ENCODE peak calls at places on chromosomes 6 and 20, in seven cellular contexts. C is endothelial cell, Q is amniotic epithelial cell, F is substantia nigra, H is neural crest cell, N is T-helper 1 cell, X is renal cortical epithelial cell. P is an unnamed sample.

GRCh38 chr6:154995241-154996162 is at the start of gene TIAM2:
- DNase-seq in X (no peak), F (no peak), H (peak), Q (no peak), N (peak), C (peak), P (no peak)

GRCh38 chr6:169955796-169956493 is 204.5 kb downstream of the ERMARD start:
- DNase-seq in C (no peak), F (no peak), H (no peak), Q (no peak), X (no peak), N (no peak), P (no peak)

GRCh38 chr6:140071115-140071514 is 696.7 kb upstream of the CITED2 start:
- DNase-seq in Q (peak), H (no peak), F (no peak), X (peak), N (no peak), C (no peak), P (no peak)

GRCh38 chr20:44911264-44911921 is 1.5 kb downstream of the PABPC1L start:
- DNase-seq in X (peak), C (peak), N (peak), Q (peak), F (no peak), H (peak), P (peak)

GRCh38 chr6:151958332-151958731 is 150.8 kb downstream of the ESR1 start:
- DNase-seq in H (no peak), C (no peak), X (peak), F (no peak), Q (peak), N (no peak), P (no peak)

GRCh38 chr20:29743101-29743931 is 1514.1 kb upstream of the DEFB115 start:
- DNase-seq in X (no peak), F (no peak), Q (no peak), N (no peak), C (no peak), H (no peak), P (no peak)

GRCh38 chr6:151647871-151648639 is 154.2 kb downstream of the CCDC170 start:
- DNase-seq in H (peak), X (no peak), N (no peak), F (no peak), C (peak), Q (no peak), P (no peak)

GRCh38 chr20:38138086-38138777 is 26.8 kb downstream of the TGM2 start:
- DNase-seq in X (no peak), H (no peak), Q (no peak), F (no peak), C (no peak), N (no peak), P (peak)

GRCh38 chr20:54263266-54263665 is 55.4 kb downstream of the PFDN4 start:
- DNase-seq in N (no peak), H (no peak), Q (no peak), X (no peak), F (no peak), C (no peak), P (no peak)

GRCh38 chr6:42099340-42100028 is 42.9 kb downstream of the C6orf132 start:
- DNase-seq in C (no peak), Q (peak), F (no peak), H (no peak), N (peak), X (peak), P (no peak)

GRCh38 chr6:139841794-139842215 is 467.4 kb upstream of the CITED2 start:
- DNase-seq in N (no peak), X (peak), H (no peak), F (no peak), Q (no peak), C (no peak), P (no peak)

GRCh38 chr20:55514498-55514897 is 490.8 kb downstream of the CBLN4 start:
- DNase-seq in X (peak), N (no peak), Q (no peak), F (no peak), C (no peak), H (no peak), P (no peak)

GRCh38 chr6:41097467-41098090 is 24.8 kb downstream of the NFYA start:
- DNase-seq in C (no peak), F (no peak), Q (peak), H (no peak), X (no peak), N (no peak), P (no peak)

GRCh38 chr6:16473184-16473907 is 235.0 kb downstream of the GMPR start:
- DNase-seq in X (no peak), H (no peak), Q (no peak), F (no peak), N (peak), C (no peak), P (no peak)

GRCh38 chr20:4855097-4855496 is 133.4 kb downstream of the PRND start:
- DNase-seq in C (no peak), X (no peak), N (no peak), Q (no peak), F (no peak), H (no peak), P (no peak)

GRCh38 chr20:11712611-11713160 is 205.0 kb upstream of the BTBD3 start:
- DNase-seq in X (no peak), F (no peak), H (no peak), Q (no peak), N (no peak), C (no peak), P (no peak)

GRCh38 chr20:14921546-14921945 is 584.1 kb upstream of the FLRT3 start:
- DNase-seq in X (peak), C (no peak), F (no peak), N (no peak), Q (no peak), H (no peak), P (no peak)

GRCh38 chr6:100808638-100809275 is 72.4 kb downstream of the ASCC3 start:
- DNase-seq in H (no peak), N (no peak), C (no peak), X (peak), Q (peak), F (no peak), P (no peak)

GRCh38 chr6:219641-220198 is 72.6 kb upstream of the DUSP22 start:
- DNase-seq in C (no peak), F (no peak), N (no peak), X (peak), H (peak), Q (no peak), P (no peak)

GRCh38 chr6:2817778-2818443 is 23.8 kb downstream of the SERPINB1 start:
- DNase-seq in N (no peak), F (no peak), H (no peak), Q (peak), C (no peak), X (peak), P (no peak)

GRCh38 chr6:166774292-166774691 is 147.2 kb upstream of the RPS6KA2 start:
- DNase-seq in X (no peak), N (no peak), H (no peak), F (no peak), Q (no peak), C (peak), P (no peak)

GRCh38 chr20:57620999-57621398 is 773 bp upstream of the ZBP1 start:
- DNase-seq in Q (no peak), H (no peak), F (no peak), N (no peak), C (no peak), X (no peak), P (no peak)

GRCh38 chr6:160348552-160349441 is 619 bp downstream of the SLC22A3 start:
- DNase-seq in C (peak), X (no peak), N (no peak), H (peak), Q (peak), F (peak), P (peak)

GRCh38 chr6:54602591-54602990 is 244.0 kb upstream of the FAM83B start:
- DNase-seq in H (no peak), Q (no peak), N (no peak), F (no peak), X (no peak), C (no peak), P (no peak)

GRCh38 chr20:55159230-55159629 is 683.8 kb downstream of the DOK5 start:
- DNase-seq in Q (no peak), X (no peak), H (no peak), C (no peak), N (no peak), F (no peak), P (no peak)

GRCh38 chr20:17966432-17967312 is 1.9 kb downstream of the SNX5 start:
- DNase-seq in H (no peak), C (no peak), Q (peak), N (peak), F (no peak), X (peak), P (no peak)

P was measured in ovary.